ENCODE peak calls at places on chromosomes 13 and 19, in four cellular contexts. A is keratinocyte, O is right atrium auricular region, Q is neural progenitor cell. Z is an unnamed sample. For H3K36me3 and H3K4me1, the result is how much of the 10 kb centered on the place peaks cover.

GRCh38 chr13:20160346-20161274 is at the start of gene GJA3:
- DNase-seq in A (no peak), O (peak), Q (peak), Z (peak)

GRCh38 chr13:113008841-113009240 is 39.8 kb downstream of the MCF2L start:
- DNase-seq in A (no peak), O (no peak), Q (no peak), Z (no peak)

GRCh38 chr13:100694722-100695644 is 20.4 kb upstream of the TMTC4 start:
- DNase-seq in A (no peak), O (no peak), Q (peak), Z (no peak)

GRCh38 chr13:96726651-96727050 is 267.6 kb downstream of the OXGR1 start:
- DNase-seq in A (no peak), O (no peak), Q (no peak), Z (no peak)

GRCh38 chr19:39949026-39949747 is 14.8 kb upstream of the FCGBP start:
- DNase-seq in A (no peak), O (no peak), Q (no peak), Z (no peak)

GRCh38 chr13:50292082-50292481 is 276.8 kb downstream of the KCNRG start:
- DNase-seq in A (no peak), O (no peak), Q (no peak), Z (no peak)

GRCh38 chr13:111625526-111626315 is 305.3 kb downstream of the TEX29 start:
- DNase-seq in A (no peak), O (peak), Q (no peak), Z (no peak)

GRCh38 chr19:7862413-7862951 is 11.7 kb downstream of the PRR36 start:
- DNase-seq in A (no peak), O (no peak), Q (peak), Z (peak)

GRCh38 chr19:54660306-54660705 is 2.5 kb upstream of the LILRB4 start:
- DNase-seq in A (no peak), O (no peak), Q (no peak), Z (no peak)

GRCh38 chr13:74047925-74048324 is 86.3 kb downstream of the KLF12 start:
- DNase-seq in A (no peak), O (no peak), Q (peak), Z (no peak)

GRCh38 chr13:44854264-44855060 is 134.8 kb downstream of the NUFIP1 start:
- DNase-seq in A (no peak), O (peak), Q (peak), Z (peak)

GRCh38 chr19:29845576-29846176 is 33.9 kb downstream of the CCNE1 start:
- DNase-seq in A (no peak), O (no peak), Q (peak), Z (peak)

GRCh38 chr19:33052352-33052972 is 12.2 kb downstream of the RHPN2 start:
- DNase-seq in A (no peak), O (no peak), Q (no peak), Z (peak)

GRCh38 chr19:30577551-30578090 is 205.4 kb downstream of the ZNF536 start:
- DNase-seq in A (no peak), O (no peak), Q (no peak), Z (no peak)

GRCh38 chr13:106987435-106987800 is 419.5 kb upstream of the ARGLU1 start:
- DNase-seq in A (no peak), O (no peak), Q (no peak), Z (no peak)

GRCh38 chr13:39148513-39148961 is 110.3 kb downstream of the NHLRC3 start:
- DNase-seq in A (peak), O (no peak), Q (peak), Z (no peak)

GRCh38 chr13:66508153-66508909 is 721.8 kb downstream of the PCDH9 start:
- DNase-seq in A (no peak), O (no peak), Q (no peak), Z (no peak)

GRCh38 chr19:35351441-35352176 is 3.9 kb downstream of the FFAR1 start:
- DNase-seq in A (no peak), O (no peak), Q (no peak), Z (no peak)

GRCh38 chr13:75326173-75327131 is 155.5 kb downstream of the TBC1D4 start:
- DNase-seq in A (no peak), O (no peak), Q (no peak), Z (no peak)

GRCh38 chr13:80716610-80717081 is 375.7 kb upstream of the SPRY2 start:
- DNase-seq in A (no peak), O (no peak), Q (no peak), Z (peak)

GRCh38 chr13:66635526-66635925 is 594.6 kb downstream of the PCDH9 start:
- DNase-seq in A (peak), O (no peak), Q (no peak), Z (no peak)

GRCh38 chr19:58544591-58545285 is 874 bp downstream of the TRIM28 start:
- DNase-seq in A (no peak), O (no peak), Q (peak), Z (no peak)

GRCh38 chr13:61144834-61145593 is 270.6 kb downstream of the PCDH20 start:
- DNase-seq in A (no peak), O (no peak), Q (no peak), Z (no peak)

GRCh38 chr13:46165485-46166220 is 16.3 kb downstream of the LCP1 start:
- DNase-seq in A (no peak), O (no peak), Q (no peak), Z (no peak)

GRCh38 chr19:5504115-5504514 is 48.9 kb downstream of the ZNRF4 start:
- DNase-seq in A (no peak), O (no peak), Q (no peak), Z (no peak)

GRCh38 chr19:49343127-49343526 is 7.9 kb downstream of the CD37 start:
- DNase-seq in A (no peak), O (no peak), Q (no peak), Z (no peak)

GRCh38 chr19:5621311-5621944 is 1.1 kb downstream of the SAFB2 start:
- DNase-seq in A (no peak), O (no peak), Q (no peak), Z (peak)

GRCh38 chr13:72886272-72887062 is 104.5 kb downstream of the PIBF1 start:
- DNase-seq in A (no peak), O (no peak), Q (no peak), Z (no peak)

GRCh38 chr19:19202707-19203011 is 555 bp downstream of the NR2C2AP start:
- DNase-seq in A (no peak), O (no peak), Q (peak), Z (no peak)

DNA sequence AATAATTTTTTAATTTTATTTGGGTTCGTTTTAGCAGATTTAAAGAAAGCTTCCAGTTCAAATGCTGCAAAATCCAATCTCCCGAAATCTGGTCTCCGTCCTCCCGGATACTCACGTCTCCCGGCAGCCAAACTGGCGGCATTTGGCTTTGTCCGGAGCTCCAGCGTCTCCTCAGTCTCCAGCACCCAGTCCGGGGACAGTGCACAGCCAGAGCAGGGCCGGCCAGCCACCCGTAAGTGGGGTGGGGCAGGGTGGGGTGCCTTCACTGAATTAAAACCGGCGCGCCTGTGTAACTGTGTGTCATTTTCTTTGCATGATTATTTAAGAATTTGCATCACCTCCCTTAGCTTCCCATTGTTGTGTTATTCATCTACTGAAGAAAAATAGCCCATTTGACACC is 280.6 kb downstream of the MTUS2 start:
- DNase-seq in A (no peak), O (no peak), Q (no peak), Z (no peak)
- TF ChIP-seq CTCF in A (no peak), O (no peak), Q (no peak), Z (no peak)

DNA sequence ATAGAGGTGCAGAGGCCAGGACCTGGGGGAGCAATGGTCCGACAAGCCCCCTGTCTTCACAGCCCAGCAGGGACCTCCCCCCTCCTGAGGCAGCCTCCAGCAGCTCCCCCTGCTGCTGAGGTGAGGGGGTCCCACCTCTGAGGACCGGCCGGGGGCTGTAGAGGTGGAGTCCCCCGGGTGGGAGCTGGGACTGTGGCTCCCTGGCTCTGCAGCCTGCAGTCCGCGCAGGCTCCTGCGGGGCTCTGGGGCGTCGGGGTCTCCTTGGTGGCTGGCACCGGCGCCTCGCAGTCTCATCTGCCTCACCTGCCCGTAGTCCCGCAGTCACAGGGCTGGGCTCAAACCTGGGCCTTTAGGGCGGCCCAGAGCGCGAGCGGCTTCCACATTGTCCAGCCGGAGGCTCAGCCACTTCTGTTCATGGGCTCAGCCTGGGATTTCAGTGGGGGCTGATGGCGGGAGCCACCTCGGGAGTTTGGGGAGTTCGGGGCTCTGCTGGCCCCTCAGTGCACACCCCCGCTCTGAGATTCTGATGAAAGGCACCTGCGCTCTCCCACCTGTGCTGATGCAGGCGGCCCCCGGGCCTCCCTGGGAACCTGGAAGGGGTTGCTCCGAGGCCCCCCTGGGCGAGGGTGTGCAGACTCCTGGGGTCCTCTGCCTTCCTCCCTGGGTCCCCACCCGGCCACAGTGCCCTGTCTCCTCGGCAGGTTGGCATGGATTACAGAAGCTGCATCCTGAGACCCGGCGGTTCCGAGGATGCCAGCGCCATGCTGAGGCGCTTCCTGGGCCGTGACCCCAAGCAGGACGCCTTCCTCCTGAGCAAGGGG is 7.0 kb upstream of the ZNF554 start:
- DNase-seq in A (no peak), O (no peak), Q (no peak), Z (no peak)
- H3K36me3 ChIP-seq in A (under half), O (under half), Q (under half), Z (under half)

GRCh38 chr19:47230122-47230920 is 678 bp downstream of the BBC3 start:
- DNase-seq in A (no peak), O (no peak), Q (peak), Z (peak)
- H3K4me1 ChIP-seq in A (half or more), O (half or more), Q (under half), Z (under half)

GRCh38 chr19:10858204-10858828 is 10.1 kb downstream of the C19orf38 start:
- DNase-seq in A (no peak), O (no peak), Q (peak), Z (no peak)

GRCh38 chr19:10864538-10864899 is 6.8 kb upstream of the CARM1 start:
- DNase-seq in A (no peak), O (peak), Q (peak), Z (peak)

GRCh38 chr19:10862561-10863106 is 8.7 kb upstream of the CARM1 start:
- DNase-seq in A (no peak), O (no peak), Q (no peak), Z (no peak)

GRCh38 chr19:10863107-10863700 is 8.1 kb upstream of the CARM1 start:
- DNase-seq in A (no peak), O (no peak), Q (no peak), Z (no peak)

GRCh38 chr19:10861118-10861651 is 10.2 kb upstream of the CARM1 start:
- DNase-seq in A (no peak), O (no peak), Q (peak), Z (peak)
- TF ChIP-seq CTCF in A (peak), O (peak), Q (peak), Z (no peak)

GRCh38 chr19:315811-316210 is 24.6 kb upstream of the PLPP2 start:
- DNase-seq in A (no peak), O (no peak), Q (no peak), Z (no peak)

GRCh38 chr19:313169-313987 is 22.2 kb upstream of the PLPP2 start:
- DNase-seq in A (no peak), O (no peak), Q (no peak), Z (no peak)

GRCh38 chr19:311813-312261 is 20.6 kb upstream of the PLPP2 start:
- DNase-seq in A (no peak), O (no peak), Q (peak), Z (no peak)

GRCh38 chr19:310781-311496 is 19.7 kb upstream of the PLPP2 start:
- DNase-seq in A (no peak), O (no peak), Q (no peak), Z (no peak)

GRCh38 chr19:313988-314815 is 23.0 kb upstream of the PLPP2 start:
- DNase-seq in A (no peak), O (no peak), Q (no peak), Z (no peak)
- H3K36me3 ChIP-seq in A (under half), O (under half), Q (under half), Z (under half)

GRCh38 chr19:17747205-17748098 is 3.8 kb upstream of the FCHO1 start:
- DNase-seq in A (peak), O (peak), Q (peak), Z (peak)
- H3K4me1 ChIP-seq in A (under half), O (under half), Q (under half), Z (under half)